ENCODE peak calls at places on chromosomes 7 and 10, in eight cellular contexts. V, C, B, Q, S, F, I and H are unnamed samples.

GRCh38 chr7:70706204-70706603 is 425.7 kb upstream of the GALNT17 start:
- DNase-seq in C (no peak), F (peak), B (no peak), V (peak), I (no peak), Q (no peak), S (no peak), H (no peak)

GRCh38 chr10:11603741-11604140 is 7.7 kb downstream of the USP6NL start:
- DNase-seq in V (no peak), B (no peak), Q (no peak), I (no peak), S (no peak), C (no peak), F (no peak), H (no peak)

GRCh38 chr7:95798401-95798930 is 26.1 kb downstream of the DYNC1I1 start:
- DNase-seq in C (no peak), Q (no peak), F (no peak), B (no peak), S (no peak), I (no peak), V (no peak), H (no peak)

GRCh38 chr7:151590801-151591771 is 71.4 kb upstream of the RHEB start:
- DNase-seq in V (no peak), F (no peak), C (no peak), Q (no peak), I (no peak), B (no peak), S (no peak), H (no peak)

GRCh38 chr7:144656960-144657359 is 178.9 kb downstream of the TPK1 start:
- DNase-seq in I (no peak), Q (no peak), V (no peak), C (no peak), F (peak), S (no peak), B (no peak), H (no peak)

GRCh38 chr7:101126651-101127459 is at the start of gene SERPINE1:
- DNase-seq in F (peak), B (peak), I (peak), V (peak), Q (peak), C (no peak), S (peak), H (no peak)

GRCh38 chr10:121442086-121442485 is 156.2 kb downstream of the FGFR2 start:
- DNase-seq in I (no peak), B (no peak), V (no peak), S (no peak), C (no peak), F (no peak), Q (no peak), H (no peak)

GRCh38 chr10:118958984-118959916 is 70.3 kb upstream of the NANOS1 start:
- DNase-seq in I (no peak), B (peak), Q (no peak), S (peak), F (no peak), C (no peak), V (no peak), H (peak)

GRCh38 chr7:132328047-132328620 is 248.1 kb downstream of the PLXNA4 start:
- DNase-seq in I (no peak), B (no peak), C (no peak), F (no peak), V (no peak), Q (no peak), S (no peak), H (no peak)

GRCh38 chr7:95824586-95824985 is 52.2 kb downstream of the DYNC1I1 start:
- DNase-seq in B (no peak), C (no peak), V (no peak), S (no peak), Q (no peak), F (no peak), I (no peak), H (no peak)

GRCh38 chr7:140810830-140811556 is 113.7 kb downstream of the BRAF start:
- DNase-seq in I (peak), C (no peak), F (peak), Q (no peak), B (peak), S (no peak), V (peak), H (no peak)

GRCh38 chr7:23490357-23491131 is 20.3 kb upstream of the IGF2BP3 start:
- DNase-seq in B (no peak), C (no peak), Q (peak), I (no peak), V (peak), F (no peak), S (no peak), H (no peak)
- TF ChIP-seq POLR2AphosphoS5 in B (no peak), C (peak), Q (no peak), I (no peak), V (peak), F (no peak), S (no peak), H (no peak)

GRCh38 chr10:83908506-83908905 is 230.8 kb upstream of the GHITM start:
- DNase-seq in I (no peak), Q (no peak), B (no peak), F (no peak), V (no peak), C (no peak), S (no peak), H (no peak)
- TF ChIP-seq POLR2AphosphoS5 in I (no peak), Q (no peak), B (no peak), F (no peak), V (no peak), C (no peak), S (no peak), H (no peak)

DNA sequence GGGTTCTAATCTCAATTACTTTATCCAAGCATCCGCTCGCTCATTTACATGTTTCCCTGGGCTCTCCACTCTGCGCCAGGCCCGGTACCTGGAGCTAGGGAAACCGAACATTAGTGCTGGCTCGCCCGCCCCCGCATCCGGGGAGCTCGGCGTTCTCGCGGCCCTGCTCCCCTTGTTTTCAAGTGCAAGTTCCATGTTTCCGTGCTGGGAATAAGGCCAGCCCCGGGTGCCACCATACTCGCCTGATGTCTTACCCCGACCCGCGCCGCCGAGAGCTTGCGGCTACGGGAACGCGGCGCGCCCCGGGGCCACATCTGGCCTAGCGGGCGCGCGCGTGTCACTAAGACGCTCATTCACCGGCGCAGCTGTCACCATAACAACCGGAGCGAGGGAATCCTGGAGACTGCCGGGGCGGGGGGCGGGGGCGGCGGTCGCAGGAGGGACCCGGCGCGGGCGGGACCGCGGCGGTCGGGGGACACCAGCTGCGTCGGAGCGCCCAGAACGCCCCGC is at the start of gene NEURL1:
- DNase-seq in C (no peak), S (no peak), I (no peak), V (peak), B (no peak), Q (peak), F (peak), H (no peak)
- TF ChIP-seq POLR2AphosphoS5 in C (no peak), S (no peak), I (no peak), V (no peak), B (no peak), Q (no peak), F (no peak), H (peak)

GRCh38 chr10:74823791-74824183 is 2.6 kb upstream of the KAT6B start:
- DNase-seq in F (no peak), B (no peak), V (no peak), S (no peak), C (no peak), I (no peak), Q (no peak), H (no peak)
- TF ChIP-seq POLR2AphosphoS5 in F (no peak), B (no peak), V (no peak), S (no peak), C (no peak), I (peak), Q (no peak), H (no peak)

DNA sequence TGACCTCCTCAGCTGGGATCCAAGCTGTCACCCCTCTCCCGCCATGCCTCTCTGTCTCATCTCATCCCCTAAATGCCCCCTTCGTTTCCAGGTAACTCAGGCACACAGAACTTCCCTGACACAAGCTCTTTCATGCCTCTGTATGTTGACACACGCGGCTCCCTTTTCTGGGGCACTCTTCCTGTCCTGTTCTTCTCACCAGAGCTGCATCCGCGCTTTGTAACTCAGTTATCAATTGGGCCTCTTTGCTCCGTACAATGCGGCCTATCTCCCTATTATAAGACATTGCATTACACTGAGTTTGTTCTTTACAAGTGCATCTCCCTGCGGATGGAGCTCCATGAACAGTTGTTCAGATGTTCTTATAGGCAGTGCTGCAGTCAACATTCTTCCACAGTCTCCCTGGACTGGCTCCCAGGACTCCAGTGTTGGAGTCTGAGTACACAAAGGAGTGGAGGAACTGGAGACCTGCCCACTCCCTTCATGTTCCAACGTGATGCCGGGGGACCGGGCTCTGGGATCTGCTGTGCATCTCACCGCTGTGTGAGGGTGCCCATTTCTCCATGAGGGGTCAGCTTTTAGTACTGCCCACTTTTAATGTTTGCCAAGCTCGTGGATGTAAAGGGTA is 56.9 kb upstream of the TNS3 start:
- DNase-seq in C (no peak), Q (no peak), B (peak), F (no peak), V (no peak), S (no peak), I (no peak), H (no peak)
- TF ChIP-seq POLR2AphosphoS5 in C (no peak), Q (no peak), B (peak), F (no peak), V (no peak), S (no peak), I (no peak), H (no peak)

DNA sequence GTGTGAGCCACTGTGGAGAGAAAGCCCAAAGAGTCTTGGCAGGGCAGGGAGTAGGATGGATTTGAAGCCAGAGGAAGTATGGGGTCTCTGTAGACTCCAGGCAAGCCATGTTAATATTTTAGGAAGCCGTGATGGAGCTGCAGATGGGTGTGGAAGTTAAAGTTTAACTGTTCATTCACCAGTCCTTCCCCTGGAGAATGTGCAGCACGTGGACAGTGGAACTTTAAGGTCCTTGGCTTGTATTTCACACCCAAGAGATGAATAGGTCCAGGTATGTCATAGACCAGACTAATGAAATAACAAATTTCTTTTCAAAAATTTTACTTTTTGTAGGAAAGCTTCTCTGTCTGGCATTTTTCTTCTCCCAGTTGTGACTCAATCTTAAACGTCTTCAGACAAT is 54.2 kb downstream of the TCF7L2 start:
- DNase-seq in F (no peak), B (no peak), C (no peak), Q (no peak), S (no peak), V (no peak), I (no peak), H (no peak)
- TF ChIP-seq POLR2AphosphoS5 in F (no peak), B (no peak), C (no peak), Q (no peak), S (no peak), V (no peak), I (no peak), H (no peak)

GRCh38 chr10:133405844-133406527 is 12.0 kb downstream of the MTG1 start:
- DNase-seq in V (no peak), Q (no peak), B (peak), C (no peak), S (peak), F (no peak), I (no peak), H (no peak)
- TF ChIP-seq POLR2AphosphoS5 in V (no peak), Q (no peak), B (no peak), C (no peak), S (no peak), F (no peak), I (no peak), H (no peak)